ENCODE peak calls at places on chromosomes 4 and X, in eight cellular contexts. G, D, F, B, U, K, Z and H are unnamed samples.

GRCh38 chr4:81620442-81620841 is 148.7 kb upstream of the RASGEF1B start:
- DNase-seq in G (no peak), D (no peak), F (no peak), B (no peak), U (no peak), K (no peak), Z (no peak), H (no peak)

GRCh38 chr4:25457053-25457715 is 80.1 kb downstream of the ANAPC4 start:
- DNase-seq in G (no peak), D (no peak), F (no peak), B (peak), U (no peak), K (no peak), Z (no peak), H (no peak)

GRCh38 chr4:98659741-98660507 is 1.5 kb upstream of the TSPAN5 start:
- DNase-seq in G (no peak), D (no peak), F (no peak), B (peak), U (no peak), K (no peak), Z (no peak), H (no peak)

GRCh38 chr4:189084671-189085070 is 856.0 kb upstream of the FRG1 start:
- DNase-seq in G (no peak), D (no peak), F (no peak), B (no peak), U (no peak), K (no peak), Z (no peak), H (no peak)

GRCh38 chrX:154517101-154517781 is 1.2 kb upstream of the FAM3A start:
- DNase-seq in G (no peak), D (no peak), F (no peak), B (no peak), U (no peak), K (no peak), Z (no peak), H (no peak)

GRCh38 chrX:10190367-10190766 is 33.6 kb downstream of the CLCN4 start:
- DNase-seq in G (peak), D (peak), F (peak), B (peak), U (no peak), K (peak), Z (no peak), H (peak)

GRCh38 chr4:103853627-103854026 is 133.8 kb upstream of the TACR3 start:
- DNase-seq in G (no peak), D (no peak), F (no peak), B (no peak), U (no peak), K (no peak), Z (no peak), H (no peak)

GRCh38 chr4:40536032-40536431 is 93.6 kb downstream of the RBM47 start:
- DNase-seq in G (no peak), D (no peak), F (no peak), B (no peak), U (no peak), K (no peak), Z (no peak), H (no peak)

GRCh38 chrX:117743469-117744251 is 372.9 kb downstream of the KLHL13 start:
- DNase-seq in G (no peak), D (no peak), F (no peak), B (no peak), U (no peak), K (peak), Z (no peak), H (no peak)

GRCh38 chr4:112340048-112340447 is 42.9 kb downstream of the ALPK1 start:
- DNase-seq in G (no peak), D (no peak), F (no peak), B (no peak), U (no peak), K (no peak), Z (no peak), H (no peak)

GRCh38 chr4:57499786-57500185 is 389.6 kb upstream of the IGFBP7 start:
- DNase-seq in G (no peak), D (no peak), F (no peak), B (peak), U (no peak), K (no peak), Z (no peak), H (no peak)

GRCh38 chr4:77564231-77564630 is 41.4 kb upstream of the CXCL13 start:
- DNase-seq in G (peak), D (no peak), F (no peak), B (no peak), U (no peak), K (no peak), Z (no peak), H (no peak)

GRCh38 chr4:106268731-106269272 is 47.2 kb downstream of the TBCK start:
- DNase-seq in G (no peak), D (no peak), F (no peak), B (no peak), U (no peak), K (no peak), Z (no peak), H (no peak)

GRCh38 chr4:143287571-143287923 is 49.1 kb upstream of the GAB1 start:
- DNase-seq in G (no peak), D (no peak), F (no peak), B (no peak), U (no peak), K (no peak), Z (no peak), H (no peak)

GRCh38 chr4:71261633-71262121 is 77.1 kb upstream of the SLC4A4 start:
- DNase-seq in G (no peak), D (no peak), F (no peak), B (no peak), U (no peak), K (no peak), Z (no peak), H (no peak)

GRCh38 chr4:57554693-57555092 is 444.5 kb upstream of the IGFBP7 start:
- DNase-seq in G (no peak), D (no peak), F (no peak), B (peak), U (no peak), K (no peak), Z (no peak), H (no peak)

GRCh38 chrX:37423864-37424569 is 74.9 kb downstream of the PRRG1 start:
- DNase-seq in G (no peak), D (no peak), F (no peak), B (no peak), U (no peak), K (no peak), Z (no peak), H (no peak)

GRCh38 chrX:15418041-15418706 is 34.0 kb upstream of the VEGFD start:
- DNase-seq in G (no peak), D (no peak), F (no peak), B (no peak), U (no peak), K (no peak), Z (no peak), H (no peak)

GRCh38 chr4:123844374-123844773 is 447.8 kb downstream of the SPRY1 start:
- DNase-seq in G (no peak), D (no peak), F (no peak), B (no peak), U (no peak), K (no peak), Z (no peak), H (no peak)

GRCh38 chr4:121692261-121692660 is 4.5 kb downstream of the ANXA5 start:
- DNase-seq in G (no peak), D (no peak), F (no peak), B (no peak), U (no peak), K (no peak), Z (no peak), H (no peak)

GRCh38 chr4:88743696-88744095 is 46.1 kb upstream of the NAP1L5 start:
- DNase-seq in G (no peak), D (peak), F (no peak), B (peak), U (no peak), K (no peak), Z (no peak), H (no peak)

GRCh38 chrX:46626566-46626965 is 53.0 kb downstream of the CHST7 start:
- DNase-seq in G (no peak), D (no peak), F (no peak), B (no peak), U (no peak), K (no peak), Z (no peak), H (no peak)

GRCh38 chrX:23908219-23909003 is 605 bp downstream of the CXorf58 start:
- DNase-seq in G (no peak), D (no peak), F (no peak), B (no peak), U (no peak), K (no peak), Z (no peak), H (no peak)

GRCh38 chr4:129852434-129852833 is 756.5 kb downstream of the C4orf33 start:
- DNase-seq in G (no peak), D (no peak), F (no peak), B (no peak), U (no peak), K (no peak), Z (no peak), H (no peak)

GRCh38 chr4:96193061-96193460 is 353.2 kb downstream of the PDHA2 start:
- DNase-seq in G (no peak), D (no peak), F (no peak), B (no peak), U (no peak), K (no peak), Z (no peak), H (no peak)

GRCh38 chrX:68938244-68939004 is 109.6 kb downstream of the EFNB1 start:
- DNase-seq in G (no peak), D (peak), F (no peak), B (peak), U (peak), K (no peak), Z (no peak), H (no peak)

GRCh38 chrX:15336023-15336413 is 695 bp upstream of the PIGA start:
- DNase-seq in G (no peak), D (peak), F (no peak), B (peak), U (no peak), K (no peak), Z (no peak), H (no peak)

GRCh38 chr4:44118971-44119680 is 329.5 kb downstream of the KCTD8 start:
- DNase-seq in G (no peak), D (no peak), F (no peak), B (no peak), U (no peak), K (no peak), Z (no peak), H (no peak)

GRCh38 chrX:116272328-116272727 is 101.8 kb downstream of the AGTR2 start:
- DNase-seq in G (peak), D (peak), F (peak), B (peak), U (no peak), K (no peak), Z (no peak), H (no peak)

GRCh38 chr4:174461438-174462106 is 60.7 kb downstream of the HPGD start:
- DNase-seq in G (no peak), D (no peak), F (no peak), B (no peak), U (no peak), K (no peak), Z (no peak), H (no peak)

GRCh38 chrX:108261541-108262218 is 170.1 kb downstream of the ATG4A start:
- DNase-seq in G (no peak), D (no peak), F (no peak), B (peak), U (no peak), K (no peak), Z (no peak), H (no peak)

GRCh38 chr4:174753031-174753430 is 76.0 kb downstream of the GLRA3 start:
- DNase-seq in G (no peak), D (no peak), F (no peak), B (no peak), U (no peak), K (no peak), Z (no peak), H (no peak)

GRCh38 chr4:149135062-149135461 is 680.6 kb downstream of the IQCM start:
- DNase-seq in G (no peak), D (no peak), F (no peak), B (no peak), U (no peak), K (no peak), Z (no peak), H (no peak)

GRCh38 chr4:102787096-102787867 is 26.5 kb upstream of the MANBA start:
- DNase-seq in G (no peak), D (peak), F (no peak), B (peak), U (no peak), K (no peak), Z (no peak), H (no peak)

GRCh38 chr4:158020175-158020574 is 152.7 kb downstream of the GASK1B start:
- DNase-seq in G (no peak), D (peak), F (peak), B (peak), U (no peak), K (peak), Z (no peak), H (no peak)

GRCh38 chr4:74897390-74897789 is 35.5 kb upstream of the PARM1 start:
- DNase-seq in G (no peak), D (no peak), F (no peak), B (no peak), U (no peak), K (no peak), Z (no peak), H (no peak)